ENCODE peak calls at places on chromosomes 6 and 20, in four cellular contexts. D is HL-60, M is GM12878, X is K562. A is an unnamed sample.

GRCh38 chr6:53300656-53301551 is 47.8 kb downstream of the ELOVL5 start:
- DNase-seq in X (no peak), D (no peak), M (no peak), A (no peak)

GRCh38 chr20:43916875-43917371 is 2.3 kb downstream of the TOX2 start:
- DNase-seq in M (peak), D (no peak), X (no peak), A (no peak)

GRCh38 chr6:161435426-161436065 is 161.7 kb upstream of the AGPAT4 start:
- DNase-seq in D (no peak), X (no peak), M (no peak), A (no peak)

GRCh38 chr20:878511-879307 is 37.4 kb downstream of the ANGPT4 start:
- DNase-seq in M (no peak), D (no peak), X (peak), A (peak)

GRCh38 chr6:167706313-167707109 is 120.2 kb upstream of the AFDN start:
- DNase-seq in X (no peak), D (peak), M (peak), A (peak)

GRCh38 chr6:21593927-21594421 is 423 bp downstream of the SOX4 start:
- DNase-seq in X (no peak), M (no peak), D (no peak), A (no peak)

GRCh38 chr20:62370115-62370806 is 3.1 kb upstream of the LAMA5 start:
- DNase-seq in D (no peak), X (peak), M (no peak), A (no peak)

GRCh38 chr6:27829453-27830211 is 82.6 kb downstream of the OR2B2 start:
- DNase-seq in D (no peak), X (no peak), M (no peak), A (no peak)

GRCh38 chr6:24494726-24495515 is at the start of gene ALDH5A1:
- DNase-seq in X (peak), D (peak), M (no peak), A (peak)

GRCh38 chr20:32975698-32976674 is 28.2 kb downstream of the SUN5 start:
- DNase-seq in X (no peak), M (no peak), D (no peak), A (no peak)

GRCh38 chr6:22025468-22026159 is 271.2 kb downstream of the PRL start:
- DNase-seq in D (peak), X (peak), M (peak), A (peak)

GRCh38 chr20:47663354-47664067 is 121.8 kb downstream of the SULF2 start:
- DNase-seq in X (peak), D (peak), M (peak), A (peak)

GRCh38 chr20:5719861-5720401 is 30.3 kb upstream of the SHLD1 start:
- DNase-seq in X (peak), M (no peak), D (no peak), A (no peak)

GRCh38 chr20:59771506-59772372 is 161.7 kb downstream of the SYCP2 start:
- DNase-seq in X (no peak), M (no peak), D (no peak), A (no peak)

GRCh38 chr6:43076093-43076927 is at the start of gene PTK7:
- DNase-seq in X (peak), M (no peak), D (peak), A (no peak)

GRCh38 chr20:24066075-24066700 is 77.6 kb upstream of the GGTLC1 start:
- DNase-seq in X (no peak), M (no peak), D (no peak), A (no peak)

GRCh38 chr6:71510057-71510713 is 221.6 kb downstream of the OGFRL1 start:
- DNase-seq in X (no peak), M (no peak), D (no peak), A (no peak)

GRCh38 chr6:128437685-128438084 is 82.7 kb downstream of the PTPRK start:
- DNase-seq in M (no peak), D (no peak), X (no peak), A (no peak)

GRCh38 chr20:25042531-25043498 is 15.1 kb downstream of the ACSS1 start:
- DNase-seq in X (no peak), M (peak), D (peak), A (peak)

GRCh38 chr20:52996130-52996529 is 24.0 kb downstream of the TSHZ2 start:
- DNase-seq in D (no peak), X (no peak), M (no peak), A (no peak)

GRCh38 chr20:52993091-52993490 is 20.9 kb downstream of the TSHZ2 start:
- DNase-seq in X (no peak), D (no peak), M (no peak), A (no peak)

GRCh38 chr20:52994184-52994970 is 22.2 kb downstream of the TSHZ2 start:
- DNase-seq in X (no peak), D (no peak), M (no peak), A (no peak)

GRCh38 chr20:52991783-52992182 is 19.6 kb downstream of the TSHZ2 start:
- DNase-seq in D (no peak), X (no peak), M (no peak), A (no peak)

DNA sequence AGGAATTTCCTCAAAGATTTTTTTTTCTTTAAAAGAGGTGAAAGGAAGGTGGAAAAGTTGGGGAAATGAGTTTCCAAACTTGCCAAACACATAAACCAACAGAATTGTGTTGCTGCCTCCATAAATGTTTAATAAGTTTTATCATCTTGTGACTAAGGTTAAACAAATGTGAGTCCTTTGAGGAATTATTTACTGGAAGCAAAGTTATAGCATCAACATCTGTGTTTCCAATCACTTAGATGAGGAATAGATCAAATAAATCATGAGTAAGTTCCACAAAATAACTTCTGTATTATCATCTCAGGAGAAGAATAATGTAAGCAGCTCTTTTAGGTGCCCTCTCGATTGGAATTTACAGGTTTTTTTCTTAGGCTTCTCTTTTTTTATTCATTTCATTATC is 20.5 kb downstream of the TSHZ2 start:
- DNase-seq in X (no peak), M (no peak), D (no peak), A (no peak)
- TF ChIP-seq POLR2AphosphoS5 in X (no peak), M (no peak), D (no peak), A (no peak)

GRCh38 chr6:52065621-52066020 is 21.8 kb downstream of the PKHD1 start:
- DNase-seq in D (no peak), M (no peak), X (no peak), A (no peak)
- TF ChIP-seq SPI1 in D (no peak), M (no peak), X (no peak), A (no peak)

GRCh38 chr6:152250127-152250526 is 387.0 kb downstream of the SYNE1 start:
- DNase-seq in X (no peak), M (no peak), D (no peak), A (no peak)

GRCh38 chr6:152248987-152249386 is 388.2 kb downstream of the SYNE1 start:
- DNase-seq in D (no peak), M (no peak), X (no peak), A (no peak)

GRCh38 chr6:152244998-152245630 is 392.0 kb downstream of the SYNE1 start:
- DNase-seq in X (no peak), M (no peak), D (no peak), A (no peak)

GRCh38 chr6:152240983-152241766 is 396.0 kb downstream of the SYNE1 start:
- DNase-seq in M (no peak), X (no peak), D (no peak), A (no peak)

GRCh38 chr6:152246554-152247337 is 390.4 kb downstream of the SYNE1 start:
- DNase-seq in X (no peak), M (no peak), D (no peak), A (no peak)
- TF ChIP-seq POLR2AphosphoS5 in X (no peak), M (no peak), D (no peak), A (no peak)

GRCh38 chr6:91566467-91566866 is 979.6 kb upstream of the MAP3K7 start:
- DNase-seq in X (no peak), D (no peak), M (no peak), A (no peak)
- TF ChIP-seq SPI1 in X (no peak), D (no peak), M (no peak), A (no peak)